ENCODE peak calls at places on chromosomes 7 and 10, in seven cellular contexts. B is OCI-LY7; E is suprapubic skin; U is CD8-positive, alpha-beta memory T cell; D is left ventricle myocardium inferior; L is fibroblast of lung; I is uterus. C is an unnamed sample.

GRCh38 chr10:122062831-122063674 is 74.1 kb downstream of the TACC2 start:
- DNase-seq in I (peak; percentile 84), E (peak; percentile 91), U (no peak), D (peak; percentile 85), L (peak; percentile 84), B (no peak), C (peak; percentile 45)

GRCh38 chr7:130894146-130895005 is 160.4 kb upstream of the KLF14 start:
- DNase-seq in I (peak; percentile 75), L (peak; percentile 78), E (peak; percentile 84), D (peak; percentile 78), B (no peak), U (no peak), C (no peak)

GRCh38 chr7:25860206-25860881 is 291.7 kb upstream of the NFE2L3 start:
- DNase-seq in I (no peak), L (no peak), D (no peak), U (no peak), B (no peak), E (no peak), C (no peak)

GRCh38 chr10:85008493-85009181 is 680.2 kb downstream of the CCSER2 start:
- DNase-seq in U (no peak), D (no peak), E (no peak), I (no peak), L (no peak), B (no peak), C (no peak)

GRCh38 chr7:144588535-144588934 is 185.0 kb upstream of the NOBOX start:
- DNase-seq in E (no peak), B (no peak), I (no peak), L (no peak), U (no peak), D (no peak), C (no peak)

GRCh38 chr7:35727571-35727970 is 32.6 kb upstream of the HERPUD2 start:
- DNase-seq in I (no peak), D (no peak), U (peak; percentile 58), B (peak; percentile 62), E (no peak), L (no peak), C (no peak)

GRCh38 chr7:81135322-81135721 is 216.5 kb upstream of the SEMA3C start:
- DNase-seq in L (no peak), B (no peak), E (no peak), I (no peak), U (no peak), D (no peak), C (no peak)

GRCh38 chr10:31584098-31584631 is 265.1 kb downstream of the ZEB1 start:
- DNase-seq in B (no peak), D (no peak), E (no peak), U (no peak), L (no peak), I (no peak), C (no peak)

GRCh38 chr7:55439627-55440026 is 74.5 kb downstream of the LANCL2 start:
- DNase-seq in B (no peak), E (no peak), U (no peak), I (no peak), D (no peak), L (peak; percentile 49), C (no peak)

GRCh38 chr10:74988055-74988773 is 123.2 kb upstream of the SAMD8 start:
- DNase-seq in I (no peak), E (no peak), U (no peak), B (no peak), L (peak; percentile 74), D (no peak), C (no peak)
- H3K4me3 ChIP-seq in I (no peak overlapping the region), E (no peak overlapping the region), U (no peak overlapping the region), B (no peak overlapping the region), L (no peak overlapping the region), D (no peak overlapping the region), C (no peak overlapping the region)

GRCh38 chr10:108872854-108873253 is 1050.5 kb downstream of the XPNPEP1 start:
- DNase-seq in I (no peak), D (no peak), E (no peak), B (no peak), U (no peak), L (no peak), C (no peak)

DNA sequence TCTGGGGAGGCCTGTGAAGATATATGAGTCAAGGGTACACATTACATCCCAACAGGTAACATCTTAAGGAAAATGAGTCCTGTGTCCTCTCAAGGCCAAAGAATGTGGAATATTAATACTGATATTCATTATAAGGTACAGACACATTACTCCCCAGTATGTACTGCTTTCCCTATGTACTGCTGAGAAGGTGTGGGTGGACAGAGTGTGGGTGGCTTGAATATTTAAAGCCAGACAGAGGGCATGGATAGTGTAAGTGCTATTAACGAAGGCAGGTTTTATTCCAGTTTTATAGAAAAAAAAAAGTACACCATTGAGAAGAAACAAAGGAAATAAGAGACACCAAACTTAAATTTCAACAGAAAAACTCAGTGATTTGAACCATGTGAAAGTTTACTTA is 1054.4 kb downstream of the XPNPEP1 start:
- DNase-seq in L (no peak), I (no peak), U (no peak), D (no peak), B (no peak), E (no peak), C (no peak)
- H3K9me3 ChIP-seq in L (no peaks in the 10 kb centered on the region), I (no peaks in the 10 kb centered on the region), U (no peaks in the 10 kb centered on the region), D (no peaks in the 10 kb centered on the region), B (no peaks in the 10 kb centered on the region), E (no peaks in the 10 kb centered on the region), C (no peaks in the 10 kb centered on the region)

GRCh38 chr10:97543025-97543546 is 29.5 kb upstream of the ANKRD2 start:
- DNase-seq in U (no peak), D (peak; percentile 75), L (peak; percentile 99), B (no peak), I (peak; percentile 84), E (peak; percentile 90), C (peak; percentile 84)
- H3K4me3 ChIP-seq in U (no peak overlapping the region), D (no peak overlapping the region), L (peak overlapping the region; percentile 21), B (no peak overlapping the region), I (no peak overlapping the region), E (no peak overlapping the region), C (peak overlapping the region; percentile 3)

GRCh38 chr7:299169-299568 is 9.2 kb downstream of the FOXL3 start:
- DNase-seq in I (no peak), U (no peak), B (no peak), D (no peak), L (no peak), E (no peak), C (no peak)
- H3K9me3 ChIP-seq in I (no peaks in the 10 kb centered on the region), U (no peaks in the 10 kb centered on the region), B (no peaks in the 10 kb centered on the region), D (no peaks in the 10 kb centered on the region), L (no peaks in the 10 kb centered on the region), E (no peaks in the 10 kb centered on the region), C (peaks cover 28% of the 10 kb centered on the region)

DNA sequence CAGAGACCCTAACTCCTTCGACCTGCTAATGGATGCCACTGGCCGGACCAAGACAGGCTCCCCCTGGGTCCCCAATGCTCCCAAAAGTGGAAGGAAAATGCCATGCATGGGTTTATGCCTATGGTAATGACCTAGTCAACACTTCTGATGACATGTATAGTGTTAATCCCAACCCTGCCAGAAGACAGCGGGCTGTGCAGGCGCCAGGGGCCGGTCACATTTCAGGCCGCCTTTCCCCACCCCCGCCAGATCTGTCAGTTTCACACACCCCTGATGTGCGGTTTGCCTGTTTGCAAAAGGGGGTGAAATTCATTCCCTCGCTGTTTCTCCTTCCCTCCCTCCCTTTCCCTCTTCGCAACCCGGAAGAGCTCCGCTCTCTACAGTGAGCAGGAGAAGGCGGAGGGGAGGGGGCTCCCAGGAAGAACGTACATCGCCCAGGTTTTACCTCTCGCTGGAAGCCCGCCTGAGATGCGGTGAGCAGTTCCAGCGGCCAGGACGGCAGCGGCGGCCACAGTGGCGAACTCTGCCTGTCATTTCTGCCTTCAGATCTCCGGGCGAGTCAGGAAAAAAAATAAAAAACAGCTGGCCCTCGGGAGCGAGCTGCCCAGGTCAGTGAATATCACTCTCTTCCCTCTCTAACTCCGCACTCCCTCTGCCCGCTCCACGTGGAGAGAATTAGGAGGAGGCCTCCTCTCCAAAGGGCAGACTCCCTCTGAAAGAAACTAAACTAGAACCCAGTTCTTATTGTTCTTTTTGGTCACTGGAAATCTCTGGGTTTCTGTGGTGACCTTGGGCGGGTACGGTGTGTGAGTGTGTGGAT is 9.4 kb upstream of the GATA3 start:
- DNase-seq in L (no peak), D (no peak), E (no peak), B (no peak), U (peak; percentile 47), I (no peak), C (no peak)
- H3K4me3 ChIP-seq in L (no peak overlapping the region), D (peak overlapping the region; percentile 55), E (peak overlapping the region; percentile 44), B (no peak overlapping the region), U (peak overlapping the region; percentile 11), I (no peak overlapping the region), C (peak overlapping the region; percentile 35)

GRCh38 chr7:157874208-157874816 is 537.5 kb downstream of the DNAJB6 start:
- DNase-seq in D (no peak), B (no peak), E (no peak), U (no peak), L (no peak), I (no peak), C (no peak)
- H3K9me3 ChIP-seq in D (peaks cover 7% of the 10 kb centered on the region), B (no peaks in the 10 kb centered on the region), E (no peaks in the 10 kb centered on the region), U (no peaks in the 10 kb centered on the region), L (peaks cover 2% of the 10 kb centered on the region), I (no peaks in the 10 kb centered on the region), C (peaks cover 91% of the 10 kb centered on the region)

GRCh38 chr10:44293842-44294241 is 91.1 kb downstream of the CXCL12 start:
- DNase-seq in U (no peak), L (peak; percentile 85), B (no peak), I (peak; percentile 70), E (no peak), D (peak; percentile 60), C (peak; percentile 88)

GRCh38 chr10:44294726-44295412 is 90.0 kb downstream of the CXCL12 start:
- DNase-seq in U (no peak), E (no peak), L (no peak), D (no peak), B (no peak), I (no peak), C (no peak)

GRCh38 chr10:44295619-44296222 is 89.2 kb downstream of the CXCL12 start:
- DNase-seq in L (peak; percentile 87), U (no peak), E (no peak), D (no peak), B (no peak), I (no peak), C (no peak)

GRCh38 chr10:44292390-44293002 is 92.4 kb downstream of the CXCL12 start:
- DNase-seq in B (no peak), U (no peak), D (no peak), L (no peak), E (no peak), I (no peak), C (no peak)

GRCh38 chr10:44293306-44293778 is 91.6 kb downstream of the CXCL12 start:
- DNase-seq in I (no peak), B (no peak), U (no peak), E (no peak), L (no peak), D (peak; percentile 23), C (no peak)
- H3K4me3 ChIP-seq in I (no peak overlapping the region), B (no peak overlapping the region), U (no peak overlapping the region), E (no peak overlapping the region), L (peak overlapping the region; percentile 8), D (peak overlapping the region; percentile 46), C (no peak overlapping the region)

C was measured in AG04450.